ENCODE peak calls at places on chromosomes 13 and 19, in four cellular contexts. I, S, F and V are unnamed samples.

GRCh38 chr13:97267418-97268059 is 45.4 kb downstream of the MBNL2 start:
- DNase-seq in S (no peak), I (no peak), F (no peak), V (no peak)

GRCh38 chr19:40640744-40641143 is 39.6 kb downstream of the LTBP4 start:
- DNase-seq in I (no peak), F (peak), S (no peak), V (no peak)

GRCh38 chr19:8322638-8322997 is 1.3 kb downstream of the RPS28 start:
- DNase-seq in F (no peak), S (no peak), I (no peak), V (no peak)

GRCh38 chr13:40136896-40137295 is 481.4 kb downstream of the COG6 start:
- DNase-seq in I (no peak), S (no peak), F (no peak), V (no peak)

GRCh38 chr13:97234236-97234635 is 12.1 kb downstream of the MBNL2 start:
- DNase-seq in I (no peak), S (no peak), F (no peak), V (no peak)

GRCh38 chr19:56273563-56274117 is 1.1 kb downstream of the EDDM13 start:
- DNase-seq in S (no peak), I (no peak), F (peak), V (no peak)

GRCh38 chr13:92823059-92823458 is 403.5 kb upstream of the GPC6 start:
- DNase-seq in F (no peak), I (no peak), S (no peak), V (no peak)

GRCh38 chr19:3565177-3565576 is 7.6 kb upstream of the HMG20B start:
- DNase-seq in F (no peak), S (no peak), I (no peak), V (no peak)

GRCh38 chr19:45051929-45052579 is 13.2 kb downstream of the CLASRP start:
- DNase-seq in F (no peak), I (no peak), S (no peak), V (no peak)

GRCh38 chr13:113066746-113067145 is 38.8 kb upstream of the F7 start:
- DNase-seq in S (no peak), I (no peak), F (no peak), V (no peak)

GRCh38 chr19:50266896-50267295 is 62.3 kb downstream of the KCNC3 start:
- DNase-seq in I (no peak), F (no peak), S (no peak), V (no peak)

GRCh38 chr19:38658462-38659306 is 11.2 kb downstream of the ACTN4 start:
- DNase-seq in I (peak), S (no peak), F (peak), V (no peak)

GRCh38 chr19:3098515-3099346 is 4.6 kb downstream of the GNA11 start:
- DNase-seq in I (peak), S (no peak), F (peak), V (peak)

GRCh38 chr19:35031072-35031881 is 1.0 kb downstream of the SCN1B start:
- DNase-seq in I (peak), F (peak), S (no peak), V (no peak)

GRCh38 chr19:1373534-1374249 is 10.0 kb upstream of the NDUFS7 start:
- DNase-seq in I (peak), S (no peak), F (no peak), V (no peak)

GRCh38 chr19:2678043-2678671 is 24.3 kb downstream of the GNG7 start:
- DNase-seq in F (no peak), I (no peak), S (no peak), V (peak)

GRCh38 chr19:4539697-4540581 is at the start of gene LRG1:
- DNase-seq in S (peak), F (no peak), I (no peak), V (peak)

GRCh38 chr19:11198769-11199469 is 1.6 kb upstream of the KANK2 start:
- DNase-seq in F (no peak), S (no peak), I (no peak), V (no peak)

GRCh38 chr13:26629260-26629659 is 71.8 kb downstream of the WASF3 start:
- DNase-seq in I (no peak), S (peak), F (peak), V (peak)

GRCh38 chr13:74062933-74063332 is 71.3 kb downstream of the KLF12 start:
- DNase-seq in S (no peak), F (peak), I (peak), V (no peak)

GRCh38 chr19:3387645-3388589 is 21.5 kb downstream of the NFIC start:
- DNase-seq in F (peak), I (peak), S (no peak), V (no peak)

GRCh38 chr13:114020750-114021463 is 47.0 kb upstream of the C13orf46 start:
- DNase-seq in F (no peak), I (no peak), S (no peak), V (no peak)

GRCh38 chr13:76879211-76879875 is 6.9 kb downstream of the KCTD12 start:
- DNase-seq in F (peak), S (peak), I (peak), V (peak)

GRCh38 chr13:79806821-79807220 is 325.9 kb downstream of the NDFIP2 start:
- DNase-seq in F (no peak), S (no peak), I (no peak), V (no peak)

GRCh38 chr19:48806818-48807589 is 3.8 kb downstream of the BCAT2 start:
- DNase-seq in I (peak), F (peak), S (no peak), V (peak)

GRCh38 chr19:56707821-56708220 is 36.3 kb upstream of the ZNF835 start:
- DNase-seq in I (no peak), S (no peak), F (no peak), V (no peak)